ENCODE peak calls at places on chromosomes 5 and 9, in five cellular contexts. U is activated T-cell treated with anti-CD3 and anti-CD28 coated beads for 1 hour; B is NCI-H1092; P is activated CD4-positive, alpha-beta memory T cell treated with anti-CD3 and anti-CD28 coated beads for 36 hours; M is foreskin keratinocyte. I is an unnamed sample.

GRCh38 chr5:90873033-90873517 is 314.5 kb downstream of the ADGRV1 start:
- DNase-seq in U (no peak), B (no peak), P (peak), M (no peak), I (no peak)

GRCh38 chr5:56003633-56004032 is 8.9 kb upstream of the IL6ST start:
- DNase-seq in U (no peak), B (no peak), P (no peak), M (no peak), I (no peak)

GRCh38 chr9:77386187-77386586 is 208.9 kb downstream of the VPS13A start:
- DNase-seq in U (no peak), B (no peak), P (no peak), M (no peak), I (no peak)

GRCh38 chr9:132505961-132506691 is 76.3 kb upstream of the BARHL1 start:
- DNase-seq in U (no peak), B (no peak), P (no peak), M (no peak), I (no peak)

GRCh38 chr5:122775713-122776084 is 819 bp downstream of the SNX2 start:
- DNase-seq in U (no peak), B (no peak), P (no peak), M (no peak), I (no peak)

GRCh38 chr9:98329281-98329680 is 73.8 kb upstream of the TBC1D2 start:
- DNase-seq in U (no peak), B (no peak), P (no peak), M (no peak), I (no peak)

GRCh38 chr5:150105898-150106615 is 19.7 kb upstream of the CSF1R start:
- DNase-seq in U (no peak), B (no peak), P (no peak), M (no peak), I (peak)

GRCh38 chr9:31304576-31304975 is 1079.9 kb upstream of the ACO1 start:
- DNase-seq in U (no peak), B (no peak), P (no peak), M (peak), I (no peak)

GRCh38 chr5:116652196-116652729 is 77.6 kb upstream of the SEMA6A start:
- DNase-seq in U (no peak), B (peak), P (no peak), M (peak), I (no peak)

GRCh38 chr5:321233-321725 is at the start of gene AHRR:
- DNase-seq in U (no peak), B (no peak), P (peak), M (no peak), I (peak)

GRCh38 chr5:98096155-98096554 is 677.3 kb upstream of the RGMB start:
- DNase-seq in U (no peak), B (no peak), P (no peak), M (no peak), I (no peak)

GRCh38 chr9:105713939-105714331 is 19.6 kb downstream of the TMEM38B start:
- DNase-seq in U (no peak), B (no peak), P (no peak), M (no peak), I (no peak)

GRCh38 chr5:57383093-57383861 is 99.3 kb downstream of the ACTBL2 start:
- DNase-seq in U (no peak), B (no peak), P (peak), M (peak), I (no peak)

GRCh38 chr9:78668148-78668825 is 371.4 kb downstream of the PSAT1 start:
- DNase-seq in U (no peak), B (no peak), P (no peak), M (peak), I (no peak)

GRCh38 chr9:99867536-99867935 is 38.9 kb upstream of the STX17 start:
- DNase-seq in U (no peak), B (no peak), P (no peak), M (no peak), I (no peak)

GRCh38 chr5:126449751-126450271 is 26.6 kb downstream of the GRAMD2B start:
- DNase-seq in U (peak), B (no peak), P (peak), M (peak), I (peak)

GRCh38 chr5:114361724-114362196 is at the start of gene KCNN2:
- DNase-seq in U (no peak), B (peak), P (peak), M (no peak), I (no peak)

GRCh38 chr5:98742395-98743073 is 30.9 kb upstream of the RGMB start:
- DNase-seq in U (no peak), B (no peak), P (no peak), M (no peak), I (no peak)

GRCh38 chr5:16160706-16161105 is 18.9 kb downstream of the MARCHF11 start:
- DNase-seq in U (no peak), B (peak), P (peak), M (peak), I (peak)

I was measured in activated CD8-positive, alpha-beta T cell treated with anti-CD3 and anti-CD28 coated beads, Interleukin-2, amount 10 ng/mL, durations not matched to agents 7 days and 5 days.